ENCODE peak calls at places on chromosomes 4 and X, in four cellular contexts. L is IMR-90, J is neural progenitor cell, W is mucosa of descending colon. X is an unnamed sample.

GRCh38 chr4:140059159-140059558 is 94.8 kb downstream of the MAML3 start:
- DNase-seq in J (no peak), W (no peak), L (peak; percentile 47), X (no peak)

GRCh38 chr4:80806472-80806871 is 224.0 kb upstream of the BMP3 start:
- DNase-seq in L (no peak), W (no peak), J (no peak), X (no peak)

GRCh38 chrX:19245711-19246269 is 97.9 kb upstream of the PDHA1 start:
- DNase-seq in J (no peak), L (no peak), W (no peak), X (no peak)

GRCh38 chrX:148133099-148133725 is 152.1 kb downstream of the FMR1NB start:
- DNase-seq in J (no peak), L (no peak), W (no peak), X (no peak)

GRCh38 chr4:160372390-160372789 is 1269.5 kb downstream of the RAPGEF2 start:
- DNase-seq in L (no peak), W (no peak), J (no peak), X (no peak)

GRCh38 chrX:16946361-16946964 is at the start of gene REPS2:
- DNase-seq in L (peak; percentile 18), J (peak; percentile 96), W (peak; percentile 91), X (no peak)

GRCh38 chr4:14078311-14078710 is 450.8 kb upstream of the BOD1L1 start:
- DNase-seq in L (no peak), W (no peak), J (no peak), X (no peak)

GRCh38 chrX:14029039-14029424 is 660 bp downstream of the GEMIN8 start:
- DNase-seq in L (no peak), W (no peak), J (peak; percentile 24), X (no peak)

GRCh38 chrX:105263171-105263570 is 42.7 kb upstream of the TEX13A start:
- DNase-seq in J (no peak), L (no peak), W (no peak), X (no peak)

GRCh38 chrX:44596277-44596676 is 53.6 kb upstream of the FUNDC1 start:
- DNase-seq in J (no peak), W (no peak), L (no peak), X (no peak)

GRCh38 chr4:187606581-187606980 is 389.0 kb upstream of the ZFP42 start:
- DNase-seq in L (peak; percentile 69), W (peak; percentile 35), J (peak; percentile 73), X (no peak)

GRCh38 chrX:15512401-15512965 is 11.9 kb downstream of the BMX start:
- DNase-seq in J (no peak), L (peak; percentile 17), W (no peak), X (no peak)

GRCh38 chrX:135982860-135983259 is 2.4 kb upstream of the SLC9A6 start:
- DNase-seq in J (no peak), W (no peak), L (peak; percentile 50), X (no peak)

GRCh38 chrX:10794203-10794630 is 173.8 kb upstream of the MID1 start:
- DNase-seq in W (no peak), L (no peak), J (no peak), X (no peak)

GRCh38 chr4:15902741-15903140 is 35.8 kb downstream of the FGFBP1 start:
- DNase-seq in W (no peak), J (no peak), L (no peak), X (no peak)

GRCh38 chrX:118530537-118530936 is 34.9 kb downstream of the DOCK11 start:
- DNase-seq in W (no peak), J (no peak), L (peak; percentile 48), X (no peak)

GRCh38 chr4:28565434-28565833 is 1704.8 kb downstream of the STIM2 start:
- DNase-seq in L (no peak), J (no peak), W (no peak), X (peak; percentile 65)

GRCh38 chr4:143023519-143023918 is 161.2 kb upstream of the USP38 start:
- DNase-seq in L (no peak), J (no peak), W (no peak), X (no peak)

GRCh38 chrX:112058255-112058654 is 24.3 kb downstream of the TRPC5 start:
- DNase-seq in L (peak; percentile 81), J (no peak), W (no peak), X (no peak)

GRCh38 chrX:88789825-88790224 is 42.8 kb downstream of the CPXCR1 start:
- DNase-seq in W (no peak), J (no peak), L (no peak), X (no peak)

GRCh38 chrX:108399427-108400165 is 38.6 kb downstream of the COL4A6 start:
- DNase-seq in J (no peak), W (no peak), L (peak; percentile 10), X (peak; percentile 23)

GRCh38 chrX:9370888-9371287 is 94.0 kb upstream of the TBL1X start:
- DNase-seq in J (no peak), W (no peak), L (peak; percentile 12), X (no peak)

GRCh38 chr4:151165205-151166000 is 66.0 kb downstream of the RPS3A start:
- DNase-seq in J (no peak), W (no peak), L (no peak), X (no peak)

GRCh38 chrX:56763556-56764152 is 34.6 kb downstream of the NBDY start:
- DNase-seq in J (peak; percentile 67), W (no peak), L (peak; percentile 75), X (no peak)

GRCh38 chr4:56821394-56822263 is at the start of gene SPINK2:
- DNase-seq in J (peak; percentile 87), L (no peak), W (peak; percentile 64), X (no peak)

GRCh38 chr4:169040559-169041261 is 30.7 kb upstream of the CBR4 start:
- DNase-seq in L (no peak), J (no peak), W (peak; percentile 62), X (no peak)

GRCh38 chr4:138522366-138522765 is 280.2 kb upstream of the SLC7A11 start:
- DNase-seq in W (peak; percentile 9), L (peak; percentile 40), J (peak; percentile 41), X (peak; percentile 7)

GRCh38 chr4:47543331-47543730 is 58.3 kb downstream of the ATP10D start:
- DNase-seq in L (peak; percentile 23), W (no peak), J (no peak), X (no peak)

GRCh38 chrX:41828821-41829220 is 94.5 kb downstream of the CASK start:
- DNase-seq in L (peak; percentile 33), J (no peak), W (no peak), X (no peak)

GRCh38 chrX:154981116-154981411 is 41.5 kb downstream of the F8 start:
- DNase-seq in J (no peak), L (no peak), W (no peak), X (no peak)
- H3K4me3 ChIP-seq in J (no peak overlapping the region), L (no peak overlapping the region), W (no peak overlapping the region), X (no peak overlapping the region)

GRCh38 chr4:124785645-124786044 is 73.1 kb upstream of the ANKRD50 start:
- DNase-seq in L (no peak), J (no peak), W (no peak), X (no peak)
- TF ChIP-seq CTCF in L (no peak), J (peak; percentile 17), W (no peak), X (no peak)

GRCh38 chr4:128587382-128587781 is 222.1 kb upstream of the JADE1 start:
- DNase-seq in J (no peak), L (no peak), W (no peak), X (no peak)
- H3K4me3 ChIP-seq in J (no peak overlapping the region), L (no peak overlapping the region), W (no peak overlapping the region), X (no peak overlapping the region)

GRCh38 chr4:111136438-111136837 is 513.6 kb upstream of the PITX2 start:
- DNase-seq in J (peak; percentile 30), W (no peak), L (peak; percentile 59), X (no peak)
- TF ChIP-seq CTCF in J (peak; percentile 40), W (no peak), L (peak; percentile 60), X (peak; percentile 8)

DNA sequence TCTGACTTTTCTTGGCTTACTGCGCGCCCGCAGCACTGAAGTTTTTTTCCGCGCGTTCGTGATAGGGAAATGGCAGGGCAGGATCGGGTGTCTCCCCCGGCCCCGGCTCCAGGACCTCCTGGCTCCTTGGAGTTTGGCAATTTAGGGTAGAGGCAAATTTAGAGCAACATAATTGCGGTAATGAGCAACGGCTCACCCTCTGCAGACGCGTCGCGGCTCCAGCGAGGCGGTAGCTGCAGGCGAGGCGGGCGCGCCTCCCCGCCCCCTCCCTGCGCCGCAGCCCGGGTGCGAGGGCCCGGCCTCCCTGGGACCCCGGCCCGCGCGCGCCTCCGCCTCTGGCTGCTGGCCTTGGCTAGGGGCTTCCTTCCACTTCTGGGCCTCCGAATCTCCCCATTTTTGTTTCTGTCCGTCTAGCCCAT is 6.2 kb downstream of the MSX1 start:
- DNase-seq in L (no peak), W (no peak), J (peak; percentile 56), X (no peak)
- H3K4me3 ChIP-seq in L (peak overlapping the region; percentile 35), W (no peak overlapping the region), J (peak overlapping the region; percentile 38), X (no peak overlapping the region)

GRCh38 chr4:7649411-7649740 is 214.6 kb upstream of the PSAPL1 start:
- DNase-seq in W (no peak), L (no peak), J (no peak), X (no peak)

GRCh38 chr4:7651461-7651921 is 216.8 kb upstream of the PSAPL1 start:
- DNase-seq in J (peak; percentile 49), L (peak; percentile 19), W (no peak), X (no peak)

GRCh38 chr4:7648813-7649395 is 214.2 kb upstream of the PSAPL1 start:
- DNase-seq in W (no peak), J (no peak), L (no peak), X (no peak)

GRCh38 chr4:7650606-7651400 is 216.1 kb upstream of the PSAPL1 start:
- DNase-seq in L (no peak), W (no peak), J (peak; percentile 86), X (no peak)

GRCh38 chr4:7649741-7650531 is 215.2 kb upstream of the PSAPL1 start:
- DNase-seq in W (peak; percentile 28), L (peak; percentile 95), J (no peak), X (no peak)
- TF ChIP-seq CTCF in W (no peak), L (no peak), J (no peak), X (no peak)